ENCODE peak calls at places on chromosomes 11 and 22, in six cellular contexts. O is epithelial cell of esophagus, L is GM12865, I is mucosa of descending colon, C is cardiac muscle cell, Q is MM.1S. M is an unnamed sample.

GRCh38 chr11:62671272-62671603 is 235 bp upstream of the UQCC3 start:
- DNase-seq in Q (no peak), O (no peak), C (no peak), I (no peak), L (peak), M (no peak)

GRCh38 chr11:96342131-96342970 is 644 bp downstream of the MAML2 start:
- DNase-seq in Q (peak), O (no peak), C (no peak), L (no peak), I (no peak), M (no peak)

GRCh38 chr11:19711911-19712280 is 741 bp upstream of the NAV2 start:
- DNase-seq in O (peak), I (no peak), C (no peak), L (peak), Q (peak), M (no peak)

GRCh38 chr22:19060356-19061009 is 61.7 kb downstream of the DGCR2 start:
- DNase-seq in L (no peak), O (peak), I (no peak), C (no peak), Q (no peak), M (no peak)

GRCh38 chr11:16402654-16403447 is 46.5 kb upstream of the SOX6 start:
- DNase-seq in Q (no peak), L (no peak), O (peak), I (no peak), C (no peak), M (no peak)

GRCh38 chr11:95283653-95284052 is 52.7 kb upstream of the SESN3 start:
- DNase-seq in L (no peak), I (no peak), O (peak), C (peak), Q (no peak), M (no peak)

GRCh38 chr22:47835726-47836125 is 1073.3 kb downstream of the TBC1D22A start:
- DNase-seq in C (peak), L (no peak), I (no peak), Q (peak), O (peak), M (no peak)

GRCh38 chr11:8867856-8868705 is 42.9 kb upstream of the AKIP1 start:
- DNase-seq in I (no peak), O (peak), L (no peak), C (peak), Q (no peak), M (no peak)

GRCh38 chr11:20110908-20111669 is 49.2 kb downstream of the DBX1 start:
- DNase-seq in O (peak), Q (peak), C (peak), I (peak), L (peak), M (no peak)

GRCh38 chr22:18082467-18082866 is 4.7 kb downstream of the PEX26 start:
- DNase-seq in I (no peak), O (no peak), Q (no peak), C (no peak), L (no peak), M (no peak)

GRCh38 chr22:37043828-37044538 is 7.6 kb upstream of the KCTD17 start:
- DNase-seq in L (peak), C (peak), O (peak), Q (peak), I (peak), M (peak)

GRCh38 chr11:69644962-69645675 is 4.2 kb downstream of the CCND1 start:
- DNase-seq in Q (no peak), O (no peak), I (no peak), C (no peak), L (no peak), M (no peak)

GRCh38 chr11:64441127-64441526 is 82.2 kb downstream of the RPS6KA4 start:
- DNase-seq in L (no peak), I (no peak), C (no peak), Q (no peak), O (no peak), M (no peak)

GRCh38 chr11:69831985-69832384 is 12.8 kb upstream of the FGF3 start:
- DNase-seq in Q (no peak), O (no peak), L (no peak), I (no peak), C (no peak), M (no peak)

GRCh38 chr11:70650075-70650909 is 252.0 kb downstream of the CTTN start:
- DNase-seq in Q (peak), C (peak), I (peak), O (peak), L (peak), M (no peak)

GRCh38 chr11:65425105-65425970 is 2.7 kb downstream of the NEAT1 start:
- DNase-seq in C (peak), L (peak), I (peak), O (peak), Q (peak), M (no peak)

GRCh38 chr22:41732096-41732772 is 32.9 kb downstream of the MEI1 start:
- DNase-seq in Q (no peak), L (peak), O (no peak), I (no peak), C (no peak), M (no peak)

GRCh38 chr22:41725510-41726110 is 26.3 kb downstream of the MEI1 start:
- DNase-seq in O (peak), I (no peak), L (no peak), Q (no peak), C (peak), M (no peak)

GRCh38 chr22:41731609-41732008 is 32.3 kb downstream of the MEI1 start:
- DNase-seq in Q (no peak), O (no peak), C (no peak), I (no peak), L (no peak), M (no peak)
- H3K4me3 ChIP-seq in Q (no peak), O (no peak), C (no peak), I (no peak), L (no peak), M (no peak)

GRCh38 chr22:49549256-49549655 is 278.4 kb downstream of the BRD1 start:
- DNase-seq in Q (no peak), I (no peak), C (no peak), O (no peak), L (no peak), M (no peak)

GRCh38 chr22:49547751-49548239 is 279.9 kb downstream of the BRD1 start:
- DNase-seq in O (no peak), L (no peak), Q (no peak), I (no peak), C (no peak), M (no peak)

GRCh38 chr22:49549851-49550430 is 277.7 kb downstream of the BRD1 start:
- DNase-seq in L (no peak), C (no peak), Q (no peak), O (no peak), I (no peak), M (no peak)

GRCh38 chr22:49546811-49547585 is 280.7 kb downstream of the BRD1 start:
- DNase-seq in I (no peak), L (no peak), C (no peak), Q (no peak), O (no peak), M (no peak)

DNA sequence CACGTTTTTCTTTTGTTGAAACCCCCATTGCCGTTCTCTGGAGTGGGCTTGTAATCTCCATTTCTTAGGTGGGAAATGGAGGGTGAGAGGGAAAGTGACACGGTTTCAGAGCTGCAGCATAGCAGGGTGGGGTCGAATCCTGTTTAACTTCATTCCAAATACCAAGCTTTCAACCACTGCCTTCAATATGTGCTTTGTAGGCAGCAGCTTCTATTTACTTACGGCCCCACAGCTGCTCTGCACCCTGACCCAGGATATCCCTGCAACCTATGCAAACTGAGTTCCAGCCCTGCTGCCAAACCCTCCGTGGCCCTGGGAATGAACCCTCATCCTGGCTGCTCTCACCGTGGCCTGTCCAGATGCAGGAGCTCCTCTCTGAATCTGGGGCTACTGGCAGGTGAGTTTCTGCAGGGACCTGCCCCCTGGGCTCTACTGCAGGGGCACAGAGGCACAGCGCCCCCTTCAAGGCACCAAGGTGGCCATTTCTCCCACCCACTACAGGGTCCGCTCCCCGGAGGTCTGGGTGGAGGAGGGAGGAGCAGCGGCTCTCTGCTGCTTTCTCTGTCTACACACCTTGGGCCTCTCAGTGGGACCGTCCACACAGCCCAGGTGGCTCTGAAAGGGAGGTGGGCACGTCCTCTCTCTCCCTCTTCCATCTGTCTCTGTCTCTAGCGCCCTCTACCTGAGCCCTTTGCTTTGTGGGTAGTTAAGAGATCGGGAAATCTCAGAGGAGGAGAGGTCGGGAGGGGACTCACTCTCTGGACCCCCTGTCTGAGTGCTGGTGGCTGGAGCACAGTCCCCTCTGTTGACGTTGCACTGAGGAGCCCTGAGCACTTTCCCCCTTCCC is 279.1 kb downstream of the BRD1 start:
- DNase-seq in O (no peak), Q (no peak), C (no peak), I (no peak), L (no peak), M (no peak)
- TF ChIP-seq CTCF in O (no peak), Q (no peak), C (no peak), I (no peak), L (no peak), M (no peak)

GRCh38 chr11:57476223-57476882 is 16.0 kb downstream of the RTN4RL2 start:
- DNase-seq in I (peak), L (peak), O (no peak), Q (peak), C (no peak), M (no peak)
- H3K4me3 ChIP-seq in I (no peak), L (peak), O (peak), Q (peak), C (peak), M (peak)

DNA sequence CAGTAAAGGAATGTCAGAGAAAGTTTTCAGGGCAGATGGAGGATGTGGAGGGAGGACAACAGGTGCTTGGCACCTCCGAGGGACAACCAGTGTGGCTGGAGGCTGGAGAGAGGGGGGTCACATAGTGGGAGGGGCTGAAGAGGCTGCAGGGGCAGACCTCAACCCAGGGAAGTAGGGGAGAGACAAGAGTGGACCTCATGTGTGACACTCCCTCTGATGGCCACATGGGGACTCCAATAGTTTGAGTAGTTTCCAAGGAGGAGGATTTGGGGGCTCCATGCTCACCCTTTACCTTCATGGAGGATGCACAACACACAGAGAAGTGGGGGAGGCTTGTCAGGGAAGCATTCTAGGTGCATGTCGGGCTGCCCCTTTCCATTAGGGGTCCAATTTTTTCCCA is 35.1 kb upstream of the ASPHD2 start:
- DNase-seq in O (no peak), C (no peak), I (no peak), L (no peak), Q (no peak), M (no peak)
- TF ChIP-seq CTCF in O (peak), C (no peak), I (no peak), L (peak), Q (no peak), M (peak)

DNA sequence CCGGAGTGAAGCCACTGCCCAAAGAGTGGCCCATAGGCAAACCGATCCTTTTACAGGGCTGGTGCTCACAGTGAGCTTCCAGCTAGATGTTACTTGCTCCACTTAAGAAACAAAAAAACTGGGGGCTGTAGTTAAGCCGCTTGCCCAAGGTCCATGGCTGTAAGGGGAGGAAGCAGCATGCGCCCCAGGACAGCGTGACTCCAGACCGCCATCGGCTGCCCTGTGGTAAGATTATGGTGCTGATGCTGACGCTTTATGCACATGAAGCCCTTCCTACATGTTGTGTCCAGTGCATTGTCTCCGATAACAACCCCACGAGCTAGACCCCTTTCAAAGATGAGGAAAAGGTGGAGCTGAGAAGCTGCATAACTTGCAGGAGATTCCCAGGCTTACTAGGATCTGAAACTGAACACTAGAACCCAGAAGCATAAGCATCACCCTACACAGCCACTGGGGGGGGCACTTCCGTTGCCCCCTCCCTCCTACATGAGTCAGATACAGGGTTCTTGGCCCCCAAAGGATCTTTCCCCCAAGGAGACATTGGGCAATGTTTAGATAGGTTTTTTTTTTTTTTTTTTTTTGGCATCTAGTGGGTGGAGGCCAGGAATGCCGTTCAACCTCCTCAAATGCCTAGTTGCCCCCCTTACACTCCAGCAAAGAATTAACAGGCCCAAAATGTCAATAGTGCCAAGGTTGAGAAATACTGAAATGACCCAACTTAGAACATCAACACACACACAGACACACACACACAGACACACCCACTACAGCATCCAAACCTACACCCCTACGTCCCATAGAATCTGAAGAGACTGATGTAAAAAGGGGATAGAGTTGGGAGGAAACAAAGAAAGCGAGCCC is 53.9 kb downstream of the MN1 start:
- DNase-seq in Q (no peak), I (no peak), O (peak), L (no peak), C (peak), M (no peak)
- H3K4me3 ChIP-seq in Q (no peak), I (no peak), O (no peak), L (no peak), C (no peak), M (no peak)

GRCh38 chr22:34975721-34976120 is 90.2 kb upstream of the ISX start:
- DNase-seq in C (no peak), L (no peak), I (no peak), Q (no peak), O (no peak), M (no peak)
- TF ChIP-seq CTCF in C (no peak), L (no peak), I (no peak), Q (no peak), O (no peak), M (no peak)